ENCODE peak calls at places on chromosomes 12 and 14, in six cellular contexts. J is GM12891, D is GM12878, N is H1, P is K562, U is HepG2. L is an unnamed sample.

GRCh38 chr12:127270193-127270592 is 996.8 kb upstream of the TMEM132C start:
- DNase-seq in U (no peak), J (no peak), D (no peak), N (no peak), P (no peak), L (no peak)

GRCh38 chr12:56007892-56008471 is 10.9 kb downstream of the SUOX start:
- DNase-seq in D (no peak), U (no peak), J (no peak), N (no peak), P (no peak), L (no peak)

GRCh38 chr12:97757431-97758091 is 295.0 kb downstream of the RMST start:
- DNase-seq in D (no peak), U (peak), N (no peak), P (no peak), J (no peak), L (no peak)

GRCh38 chr12:15522574-15523187 is 200.4 kb downstream of the PTPRO start:
- DNase-seq in J (no peak), D (no peak), P (no peak), N (no peak), U (peak), L (no peak)

GRCh38 chr14:66076166-66076565 is 410.0 kb upstream of the CCDC196 start:
- DNase-seq in J (no peak), D (no peak), U (no peak), N (no peak), P (no peak), L (no peak)

GRCh38 chr12:48977290-48978281 is 536 bp upstream of the WNT1 start:
- DNase-seq in U (peak), D (no peak), P (peak), J (no peak), N (peak), L (peak)

GRCh38 chr14:23114669-23115491 is 4.2 kb downstream of the CEBPE start:
- DNase-seq in U (peak), J (no peak), P (no peak), N (no peak), D (no peak), L (no peak)

GRCh38 chr12:46959484-46959883 is 119.9 kb upstream of the PCED1B start:
- DNase-seq in U (no peak), P (no peak), J (no peak), D (no peak), N (no peak), L (no peak)

GRCh38 chr12:42725839-42726238 is 136.3 kb upstream of the PRICKLE1 start:
- DNase-seq in U (no peak), J (no peak), D (no peak), P (no peak), N (no peak), L (no peak)

GRCh38 chr12:22981711-22982110 is 356.7 kb downstream of the ETNK1 start:
- DNase-seq in N (no peak), J (no peak), P (no peak), U (no peak), D (no peak), L (no peak)

GRCh38 chr12:76312314-76312713 is 35.9 kb downstream of the BBS10 start:
- DNase-seq in J (no peak), U (no peak), P (no peak), D (no peak), N (no peak), L (no peak)

GRCh38 chr14:22370084-22370847 is 218.8 kb downstream of the DAD1 start:
- DNase-seq in U (no peak), D (no peak), J (no peak), N (no peak), P (no peak), L (no peak)

GRCh38 chr12:3592856-3593625 is 102.0 kb downstream of the PRMT8 start:
- DNase-seq in D (no peak), U (no peak), N (no peak), J (no peak), P (no peak), L (no peak)

GRCh38 chr12:108849653-108850052 is 7.7 kb downstream of the SSH1 start:
- DNase-seq in D (no peak), P (peak), N (no peak), U (no peak), J (no peak), L (no peak)

GRCh38 chr12:8911606-8912268 is 2.6 kb upstream of the PHC1 start:
- DNase-seq in D (no peak), N (no peak), P (no peak), U (no peak), J (no peak), L (no peak)

GRCh38 chr12:132804426-132804861 is 24.2 kb downstream of the GOLGA3 start:
- DNase-seq in P (peak), D (no peak), N (no peak), J (no peak), U (no peak), L (no peak)

GRCh38 chr12:25997401-25997973 is 39.0 kb downstream of the RASSF8 start:
- DNase-seq in D (no peak), J (no peak), U (no peak), N (no peak), P (no peak), L (no peak)

GRCh38 chr12:121543786-121544185 is 37.0 kb downstream of the KDM2B start:
- DNase-seq in D (no peak), U (no peak), P (no peak), N (no peak), J (no peak), L (no peak)

GRCh38 chr12:11580125-11580751 is 69.2 kb upstream of the ETV6 start:
- DNase-seq in U (no peak), N (no peak), D (peak), P (no peak), J (no peak), L (no peak)

GRCh38 chr12:75553398-75553797 is 42.0 kb upstream of the KRR1 start:
- DNase-seq in P (no peak), U (no peak), J (no peak), D (no peak), N (no peak), L (no peak)

GRCh38 chr12:5188413-5188930 is 144.8 kb downstream of the KCNA5 start:
- DNase-seq in N (no peak), U (no peak), P (no peak), D (no peak), J (no peak), L (no peak)

GRCh38 chr14:34614638-34615037 is 15.3 kb downstream of the SNX6 start:
- DNase-seq in U (no peak), P (no peak), J (no peak), D (no peak), N (no peak), L (no peak)

GRCh38 chr12:130838284-130838950 is 633 bp downstream of the STX2 start:
- DNase-seq in U (peak), J (peak), N (peak), P (peak), D (no peak), L (peak)

GRCh38 chr14:87483651-87484260 is 509.2 kb downstream of the GALC start:
- DNase-seq in D (no peak), U (no peak), J (no peak), P (no peak), N (no peak), L (no peak)

GRCh38 chr14:100590726-100591452 is 3.7 kb upstream of the BEGAIN start:
- DNase-seq in P (no peak), J (no peak), N (no peak), U (no peak), D (no peak), L (no peak)

GRCh38 chr14:100589760-100590469 is 2.7 kb upstream of the BEGAIN start:
- DNase-seq in P (no peak), D (no peak), J (no peak), N (no peak), U (no peak), L (no peak)

GRCh38 chr14:100588671-100589070 is 1.5 kb upstream of the BEGAIN start:
- DNase-seq in J (no peak), P (no peak), N (no peak), D (no peak), U (no peak), L (no peak)

GRCh38 chr14:100587763-100588411 is 670 bp upstream of the BEGAIN start:
- DNase-seq in J (no peak), D (no peak), U (no peak), P (no peak), N (no peak), L (no peak)

GRCh38 chr14:100589071-100589759 is 2.0 kb upstream of the BEGAIN start:
- DNase-seq in J (no peak), N (no peak), D (no peak), U (no peak), P (no peak), L (no peak)
- TF ChIP-seq TAF1 in J (no peak), N (no peak), D (no peak), U (no peak), P (no peak), L (no peak)

GRCh38 chr14:80946187-80946586 is 4.6 kb upstream of the CEP128 start:
- DNase-seq in U (no peak), P (no peak), J (no peak), D (no peak), N (no peak), L (no peak)

GRCh38 chr14:80940146-80940545 is 1.4 kb downstream of the CEP128 start:
- DNase-seq in D (no peak), N (no peak), P (no peak), J (no peak), U (no peak), L (no peak)

GRCh38 chr14:80944861-80945617 is 3.5 kb upstream of the CEP128 start:
- DNase-seq in N (no peak), J (no peak), U (no peak), D (no peak), P (no peak), L (no peak)

GRCh38 chr14:80942158-80942738 is 710 bp upstream of the CEP128 start:
- DNase-seq in N (no peak), U (no peak), D (no peak), P (no peak), J (no peak), L (no peak)

GRCh38 chr14:80941241-80942157 is at the start of gene CEP128:
- DNase-seq in J (peak), P (peak), U (peak), D (peak), N (peak), L (peak)
- TF ChIP-seq POLR2A in J (no peak), P (peak), U (no peak), D (peak), N (no peak), L (peak)

DNA sequence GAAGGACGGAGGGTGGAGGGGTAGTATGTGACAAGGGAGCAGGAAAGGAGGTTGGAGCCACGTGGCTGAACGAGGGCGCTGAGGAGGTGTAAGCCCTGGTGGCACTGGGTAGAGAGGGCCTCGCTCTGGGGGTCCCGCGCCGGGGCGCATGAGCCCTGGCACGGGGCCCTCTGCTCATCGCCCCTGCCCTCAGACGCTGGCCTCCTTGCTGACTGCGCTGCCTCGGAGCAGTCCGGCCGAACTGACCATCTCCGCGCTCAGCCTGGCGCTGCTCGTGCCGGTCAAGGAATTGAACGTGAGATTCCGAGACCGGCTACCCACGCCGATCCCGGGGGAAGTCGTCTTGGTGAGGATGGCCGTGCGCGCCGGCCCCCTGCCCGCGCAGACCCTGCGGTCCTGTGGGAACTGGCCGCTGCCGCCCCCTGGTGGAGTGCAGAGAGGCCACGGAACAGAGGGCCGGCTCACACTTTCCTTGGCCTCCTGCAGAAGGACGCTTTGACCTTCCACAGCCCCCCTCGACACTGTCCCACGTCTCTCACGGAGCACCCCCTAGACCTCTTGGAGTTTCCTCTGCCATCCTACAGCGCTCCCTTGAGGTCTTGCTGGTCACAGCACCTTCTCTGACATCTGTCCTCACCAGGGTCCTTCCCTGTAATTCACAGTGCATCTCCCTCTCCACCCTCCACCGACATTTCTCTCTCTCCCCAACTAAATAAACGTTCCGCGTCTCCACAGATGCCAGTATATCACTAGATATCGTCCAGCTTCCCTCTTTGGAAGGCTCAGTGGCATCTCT is 10.5 kb downstream of the ARHGEF25 start:
- DNase-seq in U (no peak), P (peak), J (peak), N (peak), D (no peak), L (peak)
- TF ChIP-seq POLR2AphosphoS5 in U (no peak), P (no peak), J (no peak), N (no peak), D (no peak), L (no peak)

GRCh38 chr14:89792489-89793366 is 161.8 kb downstream of the EFCAB11 start:
- DNase-seq in N (no peak), J (no peak), U (no peak), D (no peak), P (no peak), L (no peak)
- TF ChIP-seq TAF1 in N (no peak), J (no peak), U (no peak), D (no peak), P (no peak), L (no peak)

GRCh38 chr12:31959051-31959700 is at the start of gene RESF1:
- DNase-seq in U (peak), D (peak), N (peak), P (peak), J (peak), L (peak)
- TF ChIP-seq POLR2A in U (peak), D (peak), N (no peak), P (peak), J (peak), L (peak)

L was measured in GM12892.